ENCODE peak calls at places on chromosomes 3 and 15, in ten cellular contexts. E is NCI-H1092 treated with DMSO at 0.1 percent for 48 hours; W is activated CD4-positive, alpha-beta T cell treated with anti-CD3 and anti-CD28 coated beads, Interleukin-2, amount 50 U/mL, for 48 hours; K is activated T-helper 1 cell treated with Interleukin-2 at 50 U/mL for 16 hours; S is left colon; N is NCI-H2081; O is astrocyte of the spinal cord; F is EH; Z is adrenal gland; V is fibroblast of lung. I is an unnamed sample.
A peak's percentile ranks its signal among the peaks of the same experiment; 100 is the strongest.

GRCh38 chr15:94234300-94234699 is 2.9 kb downstream of the MCTP2 start:
- DNase-seq in E (no peak), K (no peak), W (peak; percentile 62), F (no peak), V (no peak), N (no peak), Z (peak; percentile 8), O (peak; percentile 35), S (no peak), I (no peak)

GRCh38 chr3:155712008-155712407 is 32.9 kb downstream of the PLCH1 start:
- DNase-seq in O (peak; percentile 2), Z (no peak), W (no peak), S (no peak), K (no peak), V (no peak), E (no peak), N (no peak), F (no peak), I (no peak)

GRCh38 chr3:50617096-50617791 is at the start of gene MAPKAPK3:
- DNase-seq in F (no peak), O (no peak), Z (peak; percentile 62), K (no peak), W (peak; percentile 32), N (no peak), E (no peak), S (peak; percentile 61), V (no peak), I (no peak)

GRCh38 chr15:62896969-62897486 is 145.5 kb upstream of the TPM1 start:
- DNase-seq in W (no peak), E (no peak), Z (peak; percentile 93), F (peak; percentile 100), O (peak; percentile 100), N (no peak), K (no peak), S (peak; percentile 87), V (peak; percentile 99), I (no peak)

GRCh38 chr3:38397320-38397719 is 50.7 kb downstream of the XYLB start:
- DNase-seq in Z (peak; percentile 21), W (no peak), V (peak; percentile 27), E (no peak), K (no peak), S (no peak), O (peak; percentile 40), F (peak; percentile 57), N (no peak), I (no peak)

GRCh38 chr3:72458365-72458764 is 389.9 kb downstream of the SHQ1 start:
- DNase-seq in F (no peak), K (no peak), O (no peak), V (no peak), E (no peak), S (peak; percentile 76), W (no peak), Z (no peak), N (no peak), I (no peak)

GRCh38 chr15:61081028-61081322 is 148.1 kb downstream of the RORA start:
- DNase-seq in Z (no peak), V (no peak), E (peak; percentile 59), F (no peak), K (no peak), S (no peak), W (no peak), N (no peak), O (peak; percentile 61), I (peak; percentile 6)

GRCh38 chr15:40055576-40056293 is 16.8 kb upstream of the SRP14 start:
- DNase-seq in W (no peak), K (no peak), V (no peak), O (no peak), F (no peak), N (peak; percentile 79), S (no peak), Z (no peak), E (peak; percentile 73), I (no peak)

GRCh38 chr3:39327746-39328349 is 1.7 kb upstream of the CCR8 start:
- DNase-seq in K (no peak), E (no peak), V (no peak), Z (no peak), W (peak; percentile 26), S (no peak), N (no peak), O (no peak), F (no peak), I (no peak)

GRCh38 chr3:155572085-155572484 is 172.8 kb downstream of the PLCH1 start:
- DNase-seq in Z (no peak), W (no peak), E (peak; percentile 14), V (peak; percentile 26), S (no peak), F (no peak), N (no peak), K (no peak), O (no peak), I (no peak)

GRCh38 chr3:120498947-120499346 is 48.2 kb upstream of the FSTL1 start:
- DNase-seq in S (no peak), F (peak; percentile 99), N (no peak), V (peak; percentile 99), K (no peak), O (peak; percentile 96), W (no peak), E (no peak), Z (peak; percentile 44), I (no peak)

GRCh38 chr15:100111103-100112060 is 230.4 kb downstream of the ADAMTS17 start:
- DNase-seq in Z (peak; percentile 66), F (peak; percentile 55), K (no peak), O (peak; percentile 87), N (peak; percentile 16), V (peak; percentile 91), W (peak; percentile 59), S (no peak), E (peak; percentile 3), I (no peak)

I was measured in NCI-H524 treated with DMSO at 0.1 percent for 48 hours.